ENCODE peak calls at places on chromosomes 2 and 18, in seven cellular contexts. One of them, this sample, is unnamed.

GRCh38 chr2:236167297-236168109 is 683 bp downstream of the GBX2 start:
- DNase-seq in M059J: peak
- DNase-seq in neuronal stem cell: peak
- DNase-seq in stimulated activated CD8-positive, alpha-beta memory T cell treated with anti-CD3 and anti-CD28 coated beads, Interleukin-15, amount 100 ng/mL, for 24 hours: no peak
- DNase-seq in naive B cell: no peak
- DNase-seq in non-pigmented ciliary epithelial cell: no peak
- DNase-seq in HS-5: no peak
- DNase-seq in this sample: peak

GRCh38 chr18:36899289-36899688 is 70.4 kb downstream of the KIAA1328 start:
- DNase-seq in neuronal stem cell: no peak
- DNase-seq in naive B cell: no peak
- DNase-seq in M059J: no peak
- DNase-seq in stimulated activated CD8-positive, alpha-beta memory T cell treated with anti-CD3 and anti-CD28 coated beads, Interleukin-15, amount 100 ng/mL, for 24 hours: no peak
- DNase-seq in non-pigmented ciliary epithelial cell: no peak
- DNase-seq in HS-5: no peak
- DNase-seq in this sample: peak

GRCh38 chr2:191869178-191869577 is 22.3 kb upstream of the CAVIN2 start:
- DNase-seq in naive B cell: no peak
- DNase-seq in neuronal stem cell: peak
- DNase-seq in stimulated activated CD8-positive, alpha-beta memory T cell treated with anti-CD3 and anti-CD28 coated beads, Interleukin-15, amount 100 ng/mL, for 24 hours: no peak
- DNase-seq in M059J: peak
- DNase-seq in HS-5: no peak
- DNase-seq in non-pigmented ciliary epithelial cell: no peak
- DNase-seq in this sample: peak

GRCh38 chr2:60391250-60392013 is 162.0 kb downstream of the BCL11A start:
- DNase-seq in stimulated activated CD8-positive, alpha-beta memory T cell treated with anti-CD3 and anti-CD28 coated beads, Interleukin-15, amount 100 ng/mL, for 24 hours: no peak
- DNase-seq in neuronal stem cell: no peak
- DNase-seq in M059J: no peak
- DNase-seq in HS-5: no peak
- DNase-seq in non-pigmented ciliary epithelial cell: no peak
- DNase-seq in naive B cell: no peak
- DNase-seq in this sample: no peak

GRCh38 chr2:53874401-53874950 is 14.7 kb upstream of the GPR75 start:
- DNase-seq in M059J: no peak
- DNase-seq in stimulated activated CD8-positive, alpha-beta memory T cell treated with anti-CD3 and anti-CD28 coated beads, Interleukin-15, amount 100 ng/mL, for 24 hours: no peak
- DNase-seq in naive B cell: no peak
- DNase-seq in neuronal stem cell: no peak
- DNase-seq in non-pigmented ciliary epithelial cell: no peak
- DNase-seq in HS-5: no peak
- DNase-seq in this sample: no peak

GRCh38 chr2:143132360-143132759 is 3.1 kb downstream of the ARHGAP15 start:
- DNase-seq in non-pigmented ciliary epithelial cell: no peak
- DNase-seq in stimulated activated CD8-positive, alpha-beta memory T cell treated with anti-CD3 and anti-CD28 coated beads, Interleukin-15, amount 100 ng/mL, for 24 hours: no peak
- DNase-seq in M059J: no peak
- DNase-seq in naive B cell: no peak
- DNase-seq in HS-5: no peak
- DNase-seq in neuronal stem cell: no peak
- DNase-seq in this sample: no peak

GRCh38 chr2:119230630-119231185 is 7.1 kb downstream of the STEAP3 start:
- DNase-seq in M059J: no peak
- DNase-seq in stimulated activated CD8-positive, alpha-beta memory T cell treated with anti-CD3 and anti-CD28 coated beads, Interleukin-15, amount 100 ng/mL, for 24 hours: no peak
- DNase-seq in HS-5: no peak
- DNase-seq in neuronal stem cell: no peak
- DNase-seq in non-pigmented ciliary epithelial cell: no peak
- DNase-seq in naive B cell: no peak
- DNase-seq in this sample: no peak

GRCh38 chr2:31429759-31430438 is 15.4 kb upstream of the XDH start:
- DNase-seq in neuronal stem cell: no peak
- DNase-seq in HS-5: no peak
- DNase-seq in naive B cell: no peak
- DNase-seq in stimulated activated CD8-positive, alpha-beta memory T cell treated with anti-CD3 and anti-CD28 coated beads, Interleukin-15, amount 100 ng/mL, for 24 hours: no peak
- DNase-seq in non-pigmented ciliary epithelial cell: no peak
- DNase-seq in M059J: peak
- DNase-seq in this sample: peak

GRCh38 chr18:47929681-47930085 is 776 bp downstream of the SMAD2 start:
- DNase-seq in M059J: peak
- DNase-seq in non-pigmented ciliary epithelial cell: no peak
- DNase-seq in HS-5: no peak
- DNase-seq in neuronal stem cell: no peak
- DNase-seq in stimulated activated CD8-positive, alpha-beta memory T cell treated with anti-CD3 and anti-CD28 coated beads, Interleukin-15, amount 100 ng/mL, for 24 hours: no peak
- DNase-seq in naive B cell: no peak
- DNase-seq in this sample: no peak

GRCh38 chr2:48113767-48114166 is 207.5 kb upstream of the FBXO11 start:
- DNase-seq in stimulated activated CD8-positive, alpha-beta memory T cell treated with anti-CD3 and anti-CD28 coated beads, Interleukin-15, amount 100 ng/mL, for 24 hours: no peak
- DNase-seq in HS-5: no peak
- DNase-seq in M059J: no peak
- DNase-seq in neuronal stem cell: no peak
- DNase-seq in naive B cell: no peak
- DNase-seq in non-pigmented ciliary epithelial cell: no peak
- DNase-seq in this sample: no peak

GRCh38 chr2:27211241-27211942 is 449 bp upstream of the ATRAID start:
- DNase-seq in stimulated activated CD8-positive, alpha-beta memory T cell treated with anti-CD3 and anti-CD28 coated beads, Interleukin-15, amount 100 ng/mL, for 24 hours: no peak
- DNase-seq in HS-5: no peak
- DNase-seq in non-pigmented ciliary epithelial cell: no peak
- DNase-seq in naive B cell: no peak
- DNase-seq in M059J: peak
- DNase-seq in neuronal stem cell: no peak
- DNase-seq in this sample: no peak

GRCh38 chr2:86631846-86632485 is 8.3 kb upstream of the RNF103 start:
- DNase-seq in non-pigmented ciliary epithelial cell: no peak
- DNase-seq in M059J: peak
- DNase-seq in naive B cell: no peak
- DNase-seq in stimulated activated CD8-positive, alpha-beta memory T cell treated with anti-CD3 and anti-CD28 coated beads, Interleukin-15, amount 100 ng/mL, for 24 hours: no peak
- DNase-seq in neuronal stem cell: no peak
- DNase-seq in HS-5: no peak
- DNase-seq in this sample: no peak

GRCh38 chr18:23618862-23619387 is 32.6 kb upstream of the NPC1 start:
- DNase-seq in naive B cell: no peak
- DNase-seq in non-pigmented ciliary epithelial cell: no peak
- DNase-seq in neuronal stem cell: peak
- DNase-seq in M059J: no peak
- DNase-seq in HS-5: no peak
- DNase-seq in stimulated activated CD8-positive, alpha-beta memory T cell treated with anti-CD3 and anti-CD28 coated beads, Interleukin-15, amount 100 ng/mL, for 24 hours: no peak
- DNase-seq in this sample: peak

GRCh38 chr2:70991742-70992141 is 2.9 kb downstream of the TEX261 start:
- DNase-seq in M059J: no peak
- DNase-seq in naive B cell: no peak
- DNase-seq in neuronal stem cell: no peak
- DNase-seq in HS-5: no peak
- DNase-seq in non-pigmented ciliary epithelial cell: no peak
- DNase-seq in stimulated activated CD8-positive, alpha-beta memory T cell treated with anti-CD3 and anti-CD28 coated beads, Interleukin-15, amount 100 ng/mL, for 24 hours: no peak
- DNase-seq in this sample: no peak

GRCh38 chr18:77160515-77160914 is 27.9 kb upstream of the MBP start:
- DNase-seq in stimulated activated CD8-positive, alpha-beta memory T cell treated with anti-CD3 and anti-CD28 coated beads, Interleukin-15, amount 100 ng/mL, for 24 hours: no peak
- DNase-seq in naive B cell: no peak
- DNase-seq in HS-5: no peak
- DNase-seq in neuronal stem cell: no peak
- DNase-seq in M059J: no peak
- DNase-seq in non-pigmented ciliary epithelial cell: no peak
- DNase-seq in this sample: no peak

GRCh38 chr2:42941633-42942176 is 149.3 kb upstream of the HAAO start:
- DNase-seq in neuronal stem cell: no peak
- DNase-seq in naive B cell: no peak
- DNase-seq in HS-5: no peak
- DNase-seq in stimulated activated CD8-positive, alpha-beta memory T cell treated with anti-CD3 and anti-CD28 coated beads, Interleukin-15, amount 100 ng/mL, for 24 hours: no peak
- DNase-seq in non-pigmented ciliary epithelial cell: no peak
- DNase-seq in M059J: no peak
- DNase-seq in this sample: no peak

GRCh38 chr2:43484323-43484930 is 111.4 kb downstream of the THADA start:
- DNase-seq in non-pigmented ciliary epithelial cell: no peak
- DNase-seq in neuronal stem cell: peak
- DNase-seq in naive B cell: peak
- DNase-seq in HS-5: peak
- DNase-seq in M059J: peak
- DNase-seq in stimulated activated CD8-positive, alpha-beta memory T cell treated with anti-CD3 and anti-CD28 coated beads, Interleukin-15, amount 100 ng/mL, for 24 hours: no peak
- DNase-seq in this sample: peak

GRCh38 chr2:226791487-226792081 is 8.0 kb downstream of the IRS1 start:
- DNase-seq in M059J: peak
- DNase-seq in naive B cell: peak
- DNase-seq in HS-5: no peak
- DNase-seq in stimulated activated CD8-positive, alpha-beta memory T cell treated with anti-CD3 and anti-CD28 coated beads, Interleukin-15, amount 100 ng/mL, for 24 hours: peak
- DNase-seq in non-pigmented ciliary epithelial cell: no peak
- DNase-seq in neuronal stem cell: peak
- DNase-seq in this sample: peak

GRCh38 chr2:212903413-212903812 is 248.0 kb downstream of the IKZF2 start:
- DNase-seq in neuronal stem cell: no peak
- DNase-seq in HS-5: no peak
- DNase-seq in non-pigmented ciliary epithelial cell: no peak
- DNase-seq in M059J: no peak
- DNase-seq in naive B cell: no peak
- DNase-seq in stimulated activated CD8-positive, alpha-beta memory T cell treated with anti-CD3 and anti-CD28 coated beads, Interleukin-15, amount 100 ng/mL, for 24 hours: no peak
- DNase-seq in this sample: peak

GRCh38 chr2:211329421-211329820 is 773.0 kb downstream of the CPS1 start:
- DNase-seq in HS-5: no peak
- DNase-seq in neuronal stem cell: no peak
- DNase-seq in stimulated activated CD8-positive, alpha-beta memory T cell treated with anti-CD3 and anti-CD28 coated beads, Interleukin-15, amount 100 ng/mL, for 24 hours: no peak
- DNase-seq in M059J: peak
- DNase-seq in non-pigmented ciliary epithelial cell: no peak
- DNase-seq in naive B cell: no peak
- DNase-seq in this sample: peak

GRCh38 chr2:84881581-84882414 is 914 bp upstream of the TRABD2A start:
- DNase-seq in M059J: peak
- DNase-seq in non-pigmented ciliary epithelial cell: no peak
- DNase-seq in neuronal stem cell: peak
- DNase-seq in HS-5: peak
- DNase-seq in naive B cell: peak
- DNase-seq in stimulated activated CD8-positive, alpha-beta memory T cell treated with anti-CD3 and anti-CD28 coated beads, Interleukin-15, amount 100 ng/mL, for 24 hours: peak
- DNase-seq in this sample: peak

GRCh38 chr2:120771111-120771555 is 35.5 kb downstream of the GLI2 start:
- DNase-seq in HS-5: no peak
- DNase-seq in neuronal stem cell: no peak
- DNase-seq in non-pigmented ciliary epithelial cell: no peak
- DNase-seq in stimulated activated CD8-positive, alpha-beta memory T cell treated with anti-CD3 and anti-CD28 coated beads, Interleukin-15, amount 100 ng/mL, for 24 hours: no peak
- DNase-seq in M059J: no peak
- DNase-seq in naive B cell: no peak
- DNase-seq in this sample: no peak

GRCh38 chr2:119352357-119352756 is 14.3 kb downstream of the C2orf76 start:
- DNase-seq in HS-5: no peak
- DNase-seq in non-pigmented ciliary epithelial cell: no peak
- DNase-seq in stimulated activated CD8-positive, alpha-beta memory T cell treated with anti-CD3 and anti-CD28 coated beads, Interleukin-15, amount 100 ng/mL, for 24 hours: no peak
- DNase-seq in neuronal stem cell: no peak
- DNase-seq in naive B cell: peak
- DNase-seq in M059J: no peak
- DNase-seq in this sample: peak

GRCh38 chr2:20048488-20049443 is 2.7 kb downstream of the LAPTM4A start:
- DNase-seq in HS-5: no peak
- DNase-seq in non-pigmented ciliary epithelial cell: no peak
- DNase-seq in M059J: no peak
- DNase-seq in neuronal stem cell: peak
- DNase-seq in stimulated activated CD8-positive, alpha-beta memory T cell treated with anti-CD3 and anti-CD28 coated beads, Interleukin-15, amount 100 ng/mL, for 24 hours: no peak
- DNase-seq in naive B cell: no peak
- DNase-seq in this sample: no peak

GRCh38 chr18:55323051-55323994 is 264.7 kb downstream of the TCF4 start:
- DNase-seq in HS-5: no peak
- DNase-seq in stimulated activated CD8-positive, alpha-beta memory T cell treated with anti-CD3 and anti-CD28 coated beads, Interleukin-15, amount 100 ng/mL, for 24 hours: no peak
- DNase-seq in non-pigmented ciliary epithelial cell: no peak
- DNase-seq in M059J: peak
- DNase-seq in naive B cell: no peak
- DNase-seq in neuronal stem cell: no peak
- DNase-seq in this sample: no peak